ENCODE peak calls at places on chromosomes 6 and 20, in six cellular contexts. K, D, R, J, W and X are unnamed samples.

GRCh38 chr6:134750669-134751068 is 199.2 kb downstream of the ALDH8A1 start:
- DNase-seq in K (peak; percentile 61), R (peak; percentile 54), W (peak; percentile 81), D (no peak), J (no peak), X (peak; percentile 49)

GRCh38 chr20:36399147-36399968 is 93.2 kb downstream of the DLGAP4 start:
- DNase-seq in K (no peak), D (no peak), J (no peak), W (peak; percentile 16), R (peak; percentile 6), X (peak; percentile 45)

GRCh38 chr20:39049684-39050554 is 87.8 kb downstream of the DHX35 start:
- DNase-seq in R (peak; percentile 59), J (no peak), D (peak; percentile 86), K (peak; percentile 76), W (peak; percentile 55), X (peak; percentile 89)

GRCh38 chr20:35007413-35007812 is 51.7 kb downstream of the MYH7B start:
- DNase-seq in W (no peak), K (no peak), J (no peak), D (no peak), R (no peak), X (no peak)

GRCh38 chr6:111030008-111031006 is 48.5 kb downstream of the RPF2 start:
- DNase-seq in D (no peak), R (no peak), K (no peak), J (no peak), W (peak; percentile 31), X (no peak)

GRCh38 chr6:139917943-139918342 is 543.5 kb upstream of the CITED2 start:
- DNase-seq in D (no peak), K (no peak), W (no peak), R (no peak), J (no peak), X (no peak)

GRCh38 chr20:22430154-22430745 is 154.1 kb downstream of the FOXA2 start:
- DNase-seq in W (no peak), R (peak; percentile 3), J (no peak), K (no peak), D (no peak), X (no peak)

GRCh38 chr6:9455794-9456193 is 959.1 kb downstream of the TFAP2A start:
- DNase-seq in D (no peak), J (no peak), R (no peak), W (no peak), K (no peak), X (no peak)

GRCh38 chr6:40903456-40903855 is 135.6 kb downstream of the UNC5CL start:
- DNase-seq in R (peak; percentile 60), K (no peak), W (peak; percentile 37), J (no peak), D (no peak), X (no peak)

GRCh38 chr20:32152421-32153155 is 43.1 kb downstream of the TM9SF4 start:
- DNase-seq in R (no peak), D (no peak), J (no peak), W (no peak), K (no peak), X (no peak)

GRCh38 chr6:94300424-94301144 is 881.2 kb upstream of the EPHA7 start:
- DNase-seq in R (no peak), W (no peak), J (no peak), K (no peak), D (no peak), X (no peak)

GRCh38 chr6:159941286-159942113 is 27.4 kb upstream of the IGF2R start:
- DNase-seq in J (peak; percentile 20), K (peak; percentile 50), D (no peak), R (peak; percentile 41), W (peak; percentile 49), X (peak; percentile 55)

GRCh38 chr6:169426611-169427010 is 173.0 kb upstream of the THBS2 start:
- DNase-seq in D (no peak), K (no peak), W (no peak), R (no peak), J (no peak), X (no peak)